ENCODE peak calls at places on chromosomes 3 and 15, in six cellular contexts. One of them, this sample, is unnamed.

GRCh38 chr3:37855363-37855970 is 6.2 kb upstream of the CTDSPL start:
- DNase-seq in CD8-positive, alpha-beta memory T cell: peak; percentile 71
- DNase-seq in cardiac muscle cell: peak; percentile 81
- DNase-seq in A549: peak; percentile 73
- DNase-seq in right atrium auricular region: peak; percentile 93
- DNase-seq in adipocyte: peak; percentile 89
- DNase-seq in this sample: peak; percentile 80

GRCh38 chr3:156620260-156620659 is 54.1 kb upstream of the TIPARP start:
- DNase-seq in CD8-positive, alpha-beta memory T cell: no peak
- DNase-seq in cardiac muscle cell: no peak
- DNase-seq in A549: peak; percentile 30
- DNase-seq in right atrium auricular region: no peak
- DNase-seq in adipocyte: no peak
- DNase-seq in this sample: no peak

GRCh38 chr15:67142142-67143092 is 77.0 kb downstream of the SMAD3 start:
- DNase-seq in CD8-positive, alpha-beta memory T cell: no peak
- DNase-seq in cardiac muscle cell: peak; percentile 84
- DNase-seq in A549: peak; percentile 71
- DNase-seq in right atrium auricular region: peak; percentile 80
- DNase-seq in adipocyte: peak; percentile 69
- DNase-seq in this sample: peak; percentile 72

GRCh38 chr3:42692667-42693529 is 7.6 kb downstream of the KLHL40 start:
- DNase-seq in CD8-positive, alpha-beta memory T cell: no peak
- DNase-seq in cardiac muscle cell: no peak
- DNase-seq in A549: no peak
- DNase-seq in right atrium auricular region: no peak
- DNase-seq in adipocyte: no peak
- DNase-seq in this sample: no peak

GRCh38 chr15:91409430-91409829 is 309.4 kb downstream of the SV2B start:
- DNase-seq in CD8-positive, alpha-beta memory T cell: no peak
- DNase-seq in cardiac muscle cell: no peak
- DNase-seq in A549: no peak
- DNase-seq in right atrium auricular region: no peak
- DNase-seq in adipocyte: no peak
- DNase-seq in this sample: no peak

GRCh38 chr3:175383366-175383765 is 524.2 kb downstream of the NAALADL2 start:
- DNase-seq in CD8-positive, alpha-beta memory T cell: no peak
- DNase-seq in cardiac muscle cell: no peak
- DNase-seq in A549: no peak
- DNase-seq in right atrium auricular region: no peak
- DNase-seq in adipocyte: peak; percentile 51
- DNase-seq in this sample: peak; percentile 51

GRCh38 chr3:54087581-54088410 is 34.6 kb upstream of the CACNA2D3 start:
- DNase-seq in CD8-positive, alpha-beta memory T cell: no peak
- DNase-seq in cardiac muscle cell: peak; percentile 9
- DNase-seq in A549: no peak
- DNase-seq in right atrium auricular region: no peak
- DNase-seq in adipocyte: no peak
- DNase-seq in this sample: peak; percentile 29

GRCh38 chr3:161142486-161142885 is 37.3 kb upstream of the B3GALNT1 start:
- DNase-seq in CD8-positive, alpha-beta memory T cell: no peak
- DNase-seq in cardiac muscle cell: no peak
- DNase-seq in A549: no peak
- DNase-seq in right atrium auricular region: no peak
- DNase-seq in adipocyte: peak; percentile 81
- DNase-seq in this sample: no peak

GRCh38 chr3:28476194-28476593 is 127.6 kb upstream of the AZI2 start:
- DNase-seq in CD8-positive, alpha-beta memory T cell: no peak
- DNase-seq in cardiac muscle cell: peak; percentile 57
- DNase-seq in A549: peak; percentile 54
- DNase-seq in right atrium auricular region: no peak
- DNase-seq in adipocyte: peak; percentile 79
- DNase-seq in this sample: peak; percentile 73

GRCh38 chr3:109563149-109563548 is 225.8 kb upstream of the DPPA4 start:
- DNase-seq in CD8-positive, alpha-beta memory T cell: peak; percentile 72
- DNase-seq in cardiac muscle cell: no peak
- DNase-seq in A549: no peak
- DNase-seq in right atrium auricular region: no peak
- DNase-seq in adipocyte: no peak
- DNase-seq in this sample: no peak

GRCh38 chr3:150830094-150830681 is 67.2 kb upstream of the SIAH2 start:
- DNase-seq in CD8-positive, alpha-beta memory T cell: no peak
- DNase-seq in cardiac muscle cell: peak; percentile 39
- DNase-seq in A549: peak; percentile 32
- DNase-seq in right atrium auricular region: no peak
- DNase-seq in adipocyte: no peak
- DNase-seq in this sample: no peak

GRCh38 chr3:146250449-146251382 is at the start of gene PLSCR4:
- DNase-seq in CD8-positive, alpha-beta memory T cell: no peak
- DNase-seq in cardiac muscle cell: peak; percentile 59
- DNase-seq in A549: peak; percentile 61
- DNase-seq in right atrium auricular region: peak; percentile 79
- DNase-seq in adipocyte: peak; percentile 77
- DNase-seq in this sample: peak; percentile 93

GRCh38 chr3:16182183-16182582 is 7.7 kb downstream of the GALNT15 start:
- DNase-seq in CD8-positive, alpha-beta memory T cell: no peak
- DNase-seq in cardiac muscle cell: no peak
- DNase-seq in A549: no peak
- DNase-seq in right atrium auricular region: no peak
- DNase-seq in adipocyte: no peak
- DNase-seq in this sample: no peak

GRCh38 chr3:106025151-106025722 is 156.4 kb upstream of the CBLB start:
- DNase-seq in CD8-positive, alpha-beta memory T cell: no peak
- DNase-seq in cardiac muscle cell: no peak
- DNase-seq in A549: no peak
- DNase-seq in right atrium auricular region: no peak
- DNase-seq in adipocyte: peak; percentile 52
- DNase-seq in this sample: peak; percentile 14

GRCh38 chr3:8575364-8576104 is 69.1 kb downstream of the SSUH2 start:
- DNase-seq in CD8-positive, alpha-beta memory T cell: no peak
- DNase-seq in cardiac muscle cell: no peak
- DNase-seq in A549: no peak
- DNase-seq in right atrium auricular region: no peak
- DNase-seq in adipocyte: peak; percentile 47
- DNase-seq in this sample: peak; percentile 44

GRCh38 chr15:77533986-77534385 is 98.7 kb downstream of the LINGO1 start:
- DNase-seq in CD8-positive, alpha-beta memory T cell: no peak
- DNase-seq in cardiac muscle cell: no peak
- DNase-seq in A549: no peak
- DNase-seq in right atrium auricular region: no peak
- DNase-seq in adipocyte: no peak
- DNase-seq in this sample: no peak

GRCh38 chr3:184241447-184242296 is 7.1 kb downstream of the ALG3 start:
- DNase-seq in CD8-positive, alpha-beta memory T cell: no peak
- DNase-seq in cardiac muscle cell: peak; percentile 45
- DNase-seq in A549: peak; percentile 25
- DNase-seq in right atrium auricular region: no peak
- DNase-seq in adipocyte: no peak
- DNase-seq in this sample: peak; percentile 53

GRCh38 chr3:48013288-48013980 is 2.8 kb downstream of the MAP4 start:
- DNase-seq in CD8-positive, alpha-beta memory T cell: no peak
- DNase-seq in cardiac muscle cell: peak; percentile 77
- DNase-seq in A549: peak; percentile 18
- DNase-seq in right atrium auricular region: no peak
- DNase-seq in adipocyte: peak; percentile 73
- DNase-seq in this sample: peak; percentile 75

GRCh38 chr15:74208901-74209559 is 6.4 kb upstream of the STRA6 start:
- DNase-seq in CD8-positive, alpha-beta memory T cell: no peak
- DNase-seq in cardiac muscle cell: peak; percentile 59
- DNase-seq in A549: no peak
- DNase-seq in right atrium auricular region: no peak
- DNase-seq in adipocyte: peak; percentile 48
- DNase-seq in this sample: peak; percentile 45

GRCh38 chr3:11805716-11806115 is 41.0 kb downstream of the TAMM41 start:
- DNase-seq in CD8-positive, alpha-beta memory T cell: no peak
- DNase-seq in cardiac muscle cell: no peak
- DNase-seq in A549: no peak
- DNase-seq in right atrium auricular region: no peak
- DNase-seq in adipocyte: no peak
- DNase-seq in this sample: no peak

GRCh38 chr3:49713336-49714105 is 6.0 kb downstream of the AMIGO3 start:
- DNase-seq in CD8-positive, alpha-beta memory T cell: peak; percentile 41
- DNase-seq in cardiac muscle cell: no peak
- DNase-seq in A549: no peak
- DNase-seq in right atrium auricular region: no peak
- DNase-seq in adipocyte: no peak
- DNase-seq in this sample: no peak

GRCh38 chr3:134029734-134030381 is at the start of gene SLCO2A1:
- DNase-seq in CD8-positive, alpha-beta memory T cell: no peak
- DNase-seq in cardiac muscle cell: peak; percentile 81
- DNase-seq in A549: no peak
- DNase-seq in right atrium auricular region: no peak
- DNase-seq in adipocyte: peak; percentile 70
- DNase-seq in this sample: peak; percentile 38

DNA sequence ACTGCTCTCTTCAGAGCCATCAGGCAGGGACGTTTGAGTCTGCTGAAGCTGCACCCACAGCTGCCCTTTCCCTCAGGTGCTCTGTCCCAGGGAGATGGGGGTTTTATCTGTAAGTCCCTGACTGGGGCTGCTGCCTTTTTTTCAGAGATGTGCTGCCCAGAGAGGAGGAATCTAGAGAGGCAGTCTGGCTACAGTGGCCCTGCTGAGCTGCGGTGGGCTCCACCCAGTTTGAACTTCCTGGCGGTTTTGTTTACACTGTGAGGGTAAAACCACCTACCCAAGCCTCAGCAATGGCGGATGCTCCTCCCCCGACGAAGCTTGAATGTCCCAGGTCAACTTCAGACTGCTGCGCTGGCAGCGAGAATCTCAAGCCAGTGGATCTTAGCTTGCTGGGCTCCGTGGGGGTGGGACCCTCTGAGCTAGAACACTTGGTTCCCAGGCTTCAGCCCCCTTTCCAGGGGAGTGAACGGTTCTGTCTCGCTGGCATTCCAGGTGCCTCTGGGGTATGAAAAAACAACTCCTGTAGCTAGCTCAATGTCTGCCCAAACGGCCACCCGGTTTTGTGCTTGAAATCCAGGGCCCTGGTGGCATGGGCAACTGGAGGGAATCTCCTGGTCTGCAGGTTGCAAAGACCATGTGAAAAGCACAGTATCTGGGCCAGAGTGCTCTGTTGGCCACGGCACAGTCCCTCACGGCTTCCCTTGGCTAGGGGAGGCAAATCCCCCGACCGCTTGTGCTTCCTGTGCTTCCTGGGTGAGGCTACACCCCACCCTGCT is 21.1 kb upstream of the ST6GAL1 start:
- DNase-seq in CD8-positive, alpha-beta memory T cell: peak; percentile 89
- DNase-seq in cardiac muscle cell: no peak
- DNase-seq in A549: no peak
- DNase-seq in right atrium auricular region: no peak
- DNase-seq in adipocyte: no peak
- DNase-seq in this sample: no peak
- H3K4me3 ChIP-seq in CD8-positive, alpha-beta memory T cell: peak overlapping the region; percentile 40
- H3K4me3 ChIP-seq in cardiac muscle cell: no peak overlapping the region
- H3K4me3 ChIP-seq in A549: no peak overlapping the region
- H3K4me3 ChIP-seq in right atrium auricular region: no peak overlapping the region
- H3K4me3 ChIP-seq in adipocyte: no peak overlapping the region
- H3K4me3 ChIP-seq in this sample: no peak overlapping the region

GRCh38 chr3:189674249-189674913 is 43.2 kb downstream of the TP63 start:
- DNase-seq in CD8-positive, alpha-beta memory T cell: no peak
- DNase-seq in cardiac muscle cell: no peak
- DNase-seq in A549: no peak
- DNase-seq in right atrium auricular region: no peak
- DNase-seq in adipocyte: no peak
- DNase-seq in this sample: no peak

GRCh38 chr3:189680723-189681122 is 49.5 kb downstream of the TP63 start:
- DNase-seq in CD8-positive, alpha-beta memory T cell: no peak
- DNase-seq in cardiac muscle cell: no peak
- DNase-seq in A549: no peak
- DNase-seq in right atrium auricular region: no peak
- DNase-seq in adipocyte: no peak
- DNase-seq in this sample: no peak

GRCh38 chr3:189673535-189673934 is 42.3 kb downstream of the TP63 start:
- DNase-seq in CD8-positive, alpha-beta memory T cell: no peak
- DNase-seq in cardiac muscle cell: no peak
- DNase-seq in A549: no peak
- DNase-seq in right atrium auricular region: no peak
- DNase-seq in adipocyte: no peak
- DNase-seq in this sample: no peak

GRCh38 chr3:189677667-189678066 is 46.5 kb downstream of the TP63 start:
- DNase-seq in CD8-positive, alpha-beta memory T cell: no peak
- DNase-seq in cardiac muscle cell: no peak
- DNase-seq in A549: no peak
- DNase-seq in right atrium auricular region: no peak
- DNase-seq in adipocyte: no peak
- DNase-seq in this sample: no peak
- H3K4me3 ChIP-seq in CD8-positive, alpha-beta memory T cell: no peak overlapping the region
- H3K4me3 ChIP-seq in cardiac muscle cell: no peak overlapping the region
- H3K4me3 ChIP-seq in A549: no peak overlapping the region
- H3K4me3 ChIP-seq in right atrium auricular region: no peak overlapping the region
- H3K4me3 ChIP-seq in adipocyte: no peak overlapping the region
- H3K4me3 ChIP-seq in this sample: no peak overlapping the region

GRCh38 chr3:20051123-20051806 is 11.0 kb downstream of the KAT2B start:
- DNase-seq in CD8-positive, alpha-beta memory T cell: no peak
- DNase-seq in cardiac muscle cell: no peak
- DNase-seq in A549: no peak
- DNase-seq in right atrium auricular region: no peak
- DNase-seq in adipocyte: no peak
- DNase-seq in this sample: no peak

GRCh38 chr3:20049275-20049674 is 9.0 kb downstream of the KAT2B start:
- DNase-seq in CD8-positive, alpha-beta memory T cell: no peak
- DNase-seq in cardiac muscle cell: no peak
- DNase-seq in A549: no peak
- DNase-seq in right atrium auricular region: no peak
- DNase-seq in adipocyte: no peak
- DNase-seq in this sample: no peak

GRCh38 chr3:20047341-20047779 is 7.1 kb downstream of the KAT2B start:
- DNase-seq in CD8-positive, alpha-beta memory T cell: no peak
- DNase-seq in cardiac muscle cell: no peak
- DNase-seq in A549: no peak
- DNase-seq in right atrium auricular region: no peak
- DNase-seq in adipocyte: no peak
- DNase-seq in this sample: no peak

GRCh38 chr3:20046556-20046955 is 6.3 kb downstream of the KAT2B start:
- DNase-seq in CD8-positive, alpha-beta memory T cell: no peak
- DNase-seq in cardiac muscle cell: no peak
- DNase-seq in A549: no peak
- DNase-seq in right atrium auricular region: no peak
- DNase-seq in adipocyte: no peak
- DNase-seq in this sample: no peak

GRCh38 chr3:20047940-20048339 is 7.7 kb downstream of the KAT2B start:
- DNase-seq in CD8-positive, alpha-beta memory T cell: no peak
- DNase-seq in cardiac muscle cell: no peak
- DNase-seq in A549: no peak
- DNase-seq in right atrium auricular region: no peak
- DNase-seq in adipocyte: peak; percentile 24
- DNase-seq in this sample: no peak
- H3K4me3 ChIP-seq in CD8-positive, alpha-beta memory T cell: no peak overlapping the region
- H3K4me3 ChIP-seq in cardiac muscle cell: no peak overlapping the region
- H3K4me3 ChIP-seq in A549: no peak overlapping the region
- H3K4me3 ChIP-seq in right atrium auricular region: no peak overlapping the region
- H3K4me3 ChIP-seq in adipocyte: peak overlapping the region; percentile 66
- H3K4me3 ChIP-seq in this sample: no peak overlapping the region

DNA sequence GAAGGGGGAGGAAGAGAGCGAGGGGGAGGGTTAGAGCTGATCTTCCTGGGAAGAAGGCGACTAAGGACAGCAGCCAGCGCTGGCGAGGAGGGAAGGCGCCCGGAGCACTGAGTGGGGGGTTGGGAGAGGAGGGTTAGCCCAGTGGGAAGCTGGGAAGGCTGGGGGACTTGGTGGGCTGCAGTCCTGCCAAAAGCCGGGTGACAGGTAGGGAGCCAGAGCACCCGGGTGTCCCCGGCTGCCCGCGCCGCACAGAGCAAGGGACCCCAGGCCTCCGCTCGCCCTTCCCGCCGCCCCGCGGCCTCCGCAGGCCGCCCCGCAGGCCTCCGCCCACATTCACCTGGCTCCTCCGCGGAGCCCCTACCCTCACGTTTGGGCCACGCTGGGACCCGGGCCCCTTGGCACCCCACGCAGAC is 446 bp downstream of the SLC12A8 start:
- DNase-seq in CD8-positive, alpha-beta memory T cell: no peak
- DNase-seq in cardiac muscle cell: peak; percentile 33
- DNase-seq in A549: no peak
- DNase-seq in right atrium auricular region: no peak
- DNase-seq in adipocyte: no peak
- DNase-seq in this sample: no peak
- H3K4me3 ChIP-seq in CD8-positive, alpha-beta memory T cell: no peak overlapping the region
- H3K4me3 ChIP-seq in cardiac muscle cell: peak overlapping the region; percentile 57
- H3K4me3 ChIP-seq in A549: no peak overlapping the region
- H3K4me3 ChIP-seq in right atrium auricular region: peak overlapping the region; percentile 58
- H3K4me3 ChIP-seq in adipocyte: peak overlapping the region; percentile 70
- H3K4me3 ChIP-seq in this sample: peak overlapping the region; percentile 47